ENCODE peak calls at places on chromosomes 7 and 10, in four cellular contexts. D is neural progenitor cell, I is lower leg skin, W is DMS53. Z is an unnamed sample.

GRCh38 chr10:792083-792791 is 102.8 kb upstream of the DIP2C start:
- DNase-seq in D (no peak), I (no peak), W (no peak), Z (no peak)

GRCh38 chr7:155965010-155965409 is 152.7 kb upstream of the SHH start:
- DNase-seq in D (no peak), I (no peak), W (no peak), Z (no peak)

GRCh38 chr7:134533288-134533771 is 6.0 kb downstream of the AKR1B10 start:
- DNase-seq in D (no peak), I (no peak), W (no peak), Z (no peak)

GRCh38 chr7:125775319-125775718 is 845.7 kb upstream of the POT1 start:
- DNase-seq in D (no peak), I (no peak), W (no peak), Z (no peak)

GRCh38 chr10:85902046-85902445 is 464.5 kb downstream of the GRID1 start:
- DNase-seq in D (no peak), I (no peak), W (no peak), Z (no peak)

GRCh38 chr7:146961617-146962016 is 845.0 kb downstream of the CNTNAP2 start:
- DNase-seq in D (no peak), I (no peak), W (no peak), Z (no peak)

GRCh38 chr10:74051729-74052342 is 53.9 kb downstream of the VCL start:
- DNase-seq in D (peak), I (no peak), W (peak), Z (no peak)

GRCh38 chr7:90006988-90007387 is 147.3 kb upstream of the STEAP1 start:
- DNase-seq in D (no peak), I (no peak), W (no peak), Z (no peak)

GRCh38 chr7:105596866-105597265 is 15.6 kb upstream of the EFCAB10 start:
- DNase-seq in D (no peak), I (no peak), W (no peak), Z (no peak)

GRCh38 chr10:132554991-132555647 is 17.5 kb downstream of the INPP5A start:
- DNase-seq in D (no peak), I (no peak), W (no peak), Z (no peak)

GRCh38 chr10:125782661-125783060 is 7.0 kb upstream of the MMP21 start:
- DNase-seq in D (no peak), I (no peak), W (no peak), Z (no peak)

GRCh38 chr10:80718024-80718423 is 180.3 kb downstream of the SH2D4B start:
- DNase-seq in D (no peak), I (no peak), W (peak), Z (no peak)

GRCh38 chr7:94412762-94413322 is 18.1 kb downstream of the COL1A2 start:
- DNase-seq in D (no peak), I (no peak), W (no peak), Z (no peak)

GRCh38 chr7:44534501-44534900 is 6.6 kb downstream of the NPC1L1 start:
- DNase-seq in D (peak), I (no peak), W (peak), Z (peak)

GRCh38 chr10:43053825-43054224 is 23.0 kb upstream of the RET start:
- DNase-seq in D (no peak), I (no peak), W (no peak), Z (no peak)

GRCh38 chr10:24814568-24815313 is 91.1 kb upstream of the ARHGAP21 start:
- DNase-seq in D (no peak), I (no peak), W (peak), Z (no peak)

GRCh38 chr7:99034932-99035722 is 108.8 kb downstream of the SMURF1 start:
- DNase-seq in D (no peak), I (no peak), W (no peak), Z (no peak)

GRCh38 chr7:79933144-79933543 is 201.5 kb upstream of the GNAI1 start:
- DNase-seq in D (no peak), I (no peak), W (no peak), Z (no peak)

GRCh38 chr7:157003445-157004049 is 6.9 kb downstream of the MNX1 start:
- DNase-seq in D (peak), I (no peak), W (peak), Z (no peak)

GRCh38 chr10:102401322-102401614 is 5.8 kb downstream of the NFKB2 start:
- DNase-seq in D (no peak), I (no peak), W (no peak), Z (no peak)

GRCh38 chr10:77090381-77091356 is 546.9 kb downstream of the KCNMA1 start:
- DNase-seq in D (no peak), I (no peak), W (no peak), Z (no peak)

Z was measured in NCI-H510A treated with DMSO at 0.1 percent for 48 hours.